ENCODE peak calls at places on chromosomes 2 and 18, in seven cellular contexts. T, W, C, P, K, Z and S are unnamed samples.

GRCh38 chr2:207926133-207927076 is 98.9 kb downstream of the PLEKHM3 start:
- DNase-seq in P (peak), K (peak), C (peak), W (peak), Z (no peak), T (no peak), S (no peak)

GRCh38 chr18:79926715-79927596 is 24.5 kb downstream of the SLC66A2 start:
- DNase-seq in C (no peak), K (peak), W (no peak), Z (peak), T (peak), P (no peak), S (no peak)

GRCh38 chr2:39870871-39871270 is 91.8 kb upstream of the THUMPD2 start:
- DNase-seq in P (no peak), Z (no peak), T (no peak), C (no peak), W (no peak), K (no peak), S (no peak)

GRCh38 chr2:219702796-219703545 is 75.5 kb downstream of the SLC4A3 start:
- DNase-seq in C (peak), K (no peak), T (no peak), P (peak), W (no peak), Z (no peak), S (no peak)

GRCh38 chr18:32049393-32050161 is 31.0 kb downstream of the RNF125 start:
- DNase-seq in T (no peak), P (no peak), K (no peak), W (no peak), Z (peak), C (no peak), S (no peak)

GRCh38 chr2:62369549-62370164 is 136.3 kb downstream of the TMEM17 start:
- DNase-seq in P (no peak), T (no peak), W (no peak), C (no peak), K (no peak), Z (no peak), S (no peak)

GRCh38 chr2:11404381-11405073 is 60.1 kb upstream of the ROCK2 start:
- DNase-seq in K (no peak), W (no peak), T (peak), C (no peak), P (no peak), Z (no peak), S (no peak)

GRCh38 chr2:70994055-70994444 is 623 bp downstream of the TEX261 start:
- DNase-seq in K (no peak), T (no peak), C (no peak), Z (no peak), P (peak), W (no peak), S (no peak)

GRCh38 chr18:36411745-36412168 is 114.2 kb downstream of the FHOD3 start:
- DNase-seq in K (no peak), C (peak), P (peak), Z (no peak), W (peak), T (no peak), S (no peak)

GRCh38 chr2:121120991-121121390 is 164.0 kb downstream of the TFCP2L1 start:
- DNase-seq in W (no peak), P (no peak), Z (no peak), K (no peak), C (no peak), T (peak), S (no peak)

GRCh38 chr2:235343869-235344268 is 150.0 kb upstream of the AGAP1 start:
- DNase-seq in T (no peak), K (no peak), Z (no peak), W (peak), P (peak), C (peak), S (no peak)

GRCh38 chr2:84704505-84705244 is 176.2 kb downstream of the TRABD2A start:
- DNase-seq in K (peak), W (no peak), Z (no peak), T (no peak), P (peak), C (no peak), S (no peak)

GRCh38 chr2:105751272-105751671 is 6.6 kb downstream of the NCK2 start:
- DNase-seq in T (no peak), W (no peak), K (no peak), C (no peak), Z (no peak), P (no peak), S (no peak)

GRCh38 chr2:85672486-85672885 is 4.5 kb upstream of the SFTPB start:
- DNase-seq in P (no peak), K (no peak), Z (no peak), T (no peak), W (no peak), C (no peak), S (no peak)

GRCh38 chr2:457792-458430 is 170.0 kb upstream of the ALKAL2 start:
- DNase-seq in K (no peak), Z (no peak), W (no peak), T (no peak), C (no peak), P (no peak), S (no peak)

GRCh38 chr2:235669269-235669831 is 175.5 kb downstream of the AGAP1 start:
- DNase-seq in K (peak), W (peak), Z (peak), P (peak), C (peak), T (no peak), S (peak)

GRCh38 chr2:187580462-187581124 is 26.4 kb upstream of the TFPI start:
- DNase-seq in T (no peak), P (peak), C (peak), Z (no peak), K (no peak), W (peak), S (peak)

GRCh38 chr2:223366566-223366965 is 235.6 kb downstream of the SCG2 start:
- DNase-seq in K (no peak), P (no peak), W (no peak), Z (no peak), T (no peak), C (no peak), S (no peak)

GRCh38 chr2:61499060-61499459 is 28.2 kb upstream of the USP34 start:
- DNase-seq in T (no peak), Z (no peak), P (no peak), W (no peak), C (no peak), K (no peak), S (no peak)

GRCh38 chr18:47191956-47192355 is 15.8 kb upstream of the IER3IP1 start:
- DNase-seq in T (no peak), W (peak), K (no peak), C (peak), P (peak), Z (no peak), S (no peak)

GRCh38 chr2:240419723-240420122 is 15.7 kb upstream of the GPC1 start:
- DNase-seq in K (no peak), C (no peak), W (no peak), P (no peak), T (no peak), Z (peak), S (no peak)

GRCh38 chr2:12918841-12919445 is 202.2 kb downstream of the TRIB2 start:
- DNase-seq in C (peak), T (peak), Z (peak), W (peak), P (peak), K (peak), S (no peak)

GRCh38 chr18:35010156-35010555 is 31.1 kb upstream of the MAPRE2 start:
- DNase-seq in T (no peak), Z (no peak), P (no peak), K (no peak), C (no peak), W (no peak), S (no peak)

GRCh38 chr2:112092286-112093041 is 37.4 kb downstream of the TMEM87B start:
- DNase-seq in K (no peak), P (peak), W (peak), T (no peak), C (peak), Z (no peak), S (no peak)

GRCh38 chr2:9764153-9764778 is 79.0 kb upstream of the TAF1B start:
- DNase-seq in C (no peak), W (no peak), T (no peak), K (peak), P (no peak), Z (no peak), S (no peak)

GRCh38 chr2:224982226-224982625 is 60.0 kb downstream of the DOCK10 start:
- DNase-seq in K (peak), W (peak), Z (no peak), C (peak), P (no peak), T (no peak), S (no peak)

GRCh38 chr2:122692400-122693083 is 937.1 kb downstream of the TSN start:
- DNase-seq in K (no peak), T (no peak), W (no peak), P (no peak), Z (no peak), C (no peak), S (no peak)

GRCh38 chr2:145230546-145230945 is 710.6 kb upstream of the ZEB2 start:
- DNase-seq in T (no peak), P (peak), W (no peak), Z (no peak), C (no peak), K (no peak), S (no peak)

GRCh38 chr2:201882353-201883095 is 76.2 kb downstream of the CDK15 start:
- DNase-seq in T (no peak), P (peak), K (no peak), C (peak), Z (no peak), W (peak), S (no peak)

GRCh38 chr2:240833724-240834285 is 13.8 kb upstream of the KIF1A start:
- DNase-seq in W (no peak), P (peak), Z (no peak), C (no peak), T (no peak), K (peak), S (no peak)

DNA sequence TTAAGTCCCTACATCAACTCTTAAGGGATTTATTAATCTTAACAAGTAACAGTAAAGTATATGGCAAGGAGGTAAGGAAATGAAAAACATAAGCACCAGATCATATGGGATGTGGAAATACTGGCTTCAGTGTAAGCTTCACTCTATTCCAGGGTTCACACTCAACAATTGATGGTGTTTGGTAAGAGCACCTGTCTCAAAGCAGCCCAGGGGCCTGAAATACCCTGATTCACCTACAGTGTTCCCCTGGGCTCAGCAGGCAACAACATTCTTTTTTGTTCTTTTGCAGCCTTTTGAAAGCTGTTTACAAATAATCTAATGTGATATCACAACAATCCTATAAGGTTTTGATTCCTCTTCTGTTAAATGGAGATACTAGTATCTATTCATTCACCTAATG is 1.2 kb upstream of the MLPH start:
- DNase-seq in P (no peak), C (no peak), Z (no peak), T (no peak), K (no peak), W (no peak), S (no peak)
- H3K4me3 ChIP-seq in P (peak), C (peak), Z (peak), T (peak), K (no peak), W (peak), S (no peak)

DNA sequence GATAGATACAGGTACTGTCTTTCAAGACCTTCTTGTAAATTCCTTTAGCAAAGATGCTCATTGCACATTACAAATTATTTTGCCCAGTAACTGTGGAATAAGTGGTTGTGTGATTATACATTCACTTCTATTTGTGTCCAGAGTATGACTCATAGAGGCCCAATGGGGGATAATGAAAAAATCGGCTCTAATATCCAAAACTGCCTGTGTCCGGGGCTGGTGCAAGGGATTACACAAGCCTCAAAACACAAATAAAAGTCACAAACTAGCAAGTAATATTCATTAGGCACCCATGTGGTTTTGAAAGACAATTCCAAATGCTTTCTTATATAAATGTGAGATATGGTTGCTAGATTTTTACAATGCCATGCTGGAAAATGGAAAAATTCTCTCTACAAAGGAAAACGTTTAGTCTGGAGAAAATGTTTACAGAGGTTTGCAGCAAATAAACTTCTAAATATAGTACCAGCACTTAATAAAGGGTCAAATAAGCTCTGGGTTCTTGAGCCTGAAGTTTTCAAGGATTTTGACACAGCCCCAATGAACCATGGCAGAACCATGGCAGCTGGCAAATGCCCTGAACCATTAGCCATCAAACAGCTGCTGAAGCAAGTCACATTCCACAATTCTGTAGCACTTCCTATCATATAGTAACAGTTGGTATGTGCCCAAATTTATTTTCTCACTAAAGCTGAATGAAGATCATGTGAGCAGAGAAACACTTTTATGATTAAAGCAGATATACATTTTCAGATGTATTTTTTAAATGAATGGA is 40.5 kb downstream of the IRS1 start:
- DNase-seq in K (no peak), P (peak), W (peak), C (peak), T (no peak), Z (no peak), S (no peak)
- H3K4me3 ChIP-seq in K (no peak), P (no peak), W (no peak), C (no peak), T (no peak), Z (no peak), S (no peak)

GRCh38 chr2:237583385-237584295 is 6.9 kb downstream of the RAB17 start:
- DNase-seq in W (no peak), K (no peak), C (no peak), Z (no peak), T (no peak), P (no peak), S (no peak)
- H3K4me3 ChIP-seq in W (no peak), K (no peak), C (no peak), Z (no peak), T (no peak), P (no peak), S (no peak)

DNA sequence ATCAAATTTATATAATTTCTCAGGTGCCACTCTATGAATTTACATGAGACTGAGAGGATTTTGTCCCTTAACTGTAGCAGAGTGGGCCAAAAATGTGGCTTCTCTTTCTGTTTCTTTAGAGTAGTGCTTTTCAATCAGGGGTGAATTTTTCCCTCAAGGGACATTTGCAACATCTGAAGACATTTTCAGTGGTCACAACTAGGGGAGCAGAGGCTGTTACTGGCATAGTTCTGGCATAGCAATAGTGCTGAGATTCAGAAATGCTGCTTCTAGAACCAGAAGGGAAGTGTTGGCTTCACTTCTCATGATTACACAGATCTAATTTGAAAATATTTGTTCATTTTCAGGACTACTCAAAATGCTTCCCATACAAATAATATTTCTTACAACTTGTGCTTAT is 526.5 kb downstream of the THSD7B start:
- DNase-seq in P (no peak), Z (no peak), K (no peak), C (no peak), T (no peak), W (no peak), S (no peak)
- H3K4me3 ChIP-seq in P (no peak), Z (no peak), K (no peak), C (no peak), T (no peak), W (no peak), S (no peak)

GRCh38 chr2:169892951-169893350 is 65.7 kb downstream of the UBR3 start:
- DNase-seq in K (no peak), W (peak), T (no peak), C (no peak), Z (no peak), P (no peak), S (no peak)
- H3K4me3 ChIP-seq in K (no peak), W (no peak), T (no peak), C (no peak), Z (no peak), P (no peak), S (no peak)

GRCh38 chr2:47519604-47520301 is 116.8 kb downstream of the MSH2 start:
- DNase-seq in C (no peak), Z (no peak), K (no peak), W (no peak), T (no peak), P (no peak), S (no peak)
- H3K4me3 ChIP-seq in C (no peak), Z (no peak), K (no peak), W (no peak), T (no peak), P (no peak), S (peak)

GRCh38 chr2:47891369-47892337 is 14.6 kb downstream of the FBXO11 start:
- DNase-seq in K (no peak), W (peak), Z (no peak), P (peak), C (peak), T (no peak), S (no peak)
- H3K4me3 ChIP-seq in K (no peak), W (no peak), Z (no peak), P (no peak), C (no peak), T (no peak), S (no peak)

GRCh38 chr2:232365621-232366321 is 12.8 kb upstream of the ALPP start:
- DNase-seq in W (peak), K (peak), Z (no peak), T (no peak), P (peak), C (peak), S (no peak)

GRCh38 chr2:232367016-232367415 is 11.5 kb upstream of the ALPP start:
- DNase-seq in W (no peak), K (no peak), P (no peak), T (no peak), Z (no peak), C (no peak), S (no peak)

GRCh38 chr2:232362174-232362913 is 16.2 kb upstream of the ALPP start:
- DNase-seq in P (no peak), W (no peak), C (no peak), T (no peak), Z (no peak), K (no peak), S (no peak)

GRCh38 chr2:232361646-232362045 is 16.9 kb upstream of the ALPP start:
- DNase-seq in W (no peak), C (no peak), T (no peak), P (no peak), Z (no peak), K (no peak), S (no peak)

DNA sequence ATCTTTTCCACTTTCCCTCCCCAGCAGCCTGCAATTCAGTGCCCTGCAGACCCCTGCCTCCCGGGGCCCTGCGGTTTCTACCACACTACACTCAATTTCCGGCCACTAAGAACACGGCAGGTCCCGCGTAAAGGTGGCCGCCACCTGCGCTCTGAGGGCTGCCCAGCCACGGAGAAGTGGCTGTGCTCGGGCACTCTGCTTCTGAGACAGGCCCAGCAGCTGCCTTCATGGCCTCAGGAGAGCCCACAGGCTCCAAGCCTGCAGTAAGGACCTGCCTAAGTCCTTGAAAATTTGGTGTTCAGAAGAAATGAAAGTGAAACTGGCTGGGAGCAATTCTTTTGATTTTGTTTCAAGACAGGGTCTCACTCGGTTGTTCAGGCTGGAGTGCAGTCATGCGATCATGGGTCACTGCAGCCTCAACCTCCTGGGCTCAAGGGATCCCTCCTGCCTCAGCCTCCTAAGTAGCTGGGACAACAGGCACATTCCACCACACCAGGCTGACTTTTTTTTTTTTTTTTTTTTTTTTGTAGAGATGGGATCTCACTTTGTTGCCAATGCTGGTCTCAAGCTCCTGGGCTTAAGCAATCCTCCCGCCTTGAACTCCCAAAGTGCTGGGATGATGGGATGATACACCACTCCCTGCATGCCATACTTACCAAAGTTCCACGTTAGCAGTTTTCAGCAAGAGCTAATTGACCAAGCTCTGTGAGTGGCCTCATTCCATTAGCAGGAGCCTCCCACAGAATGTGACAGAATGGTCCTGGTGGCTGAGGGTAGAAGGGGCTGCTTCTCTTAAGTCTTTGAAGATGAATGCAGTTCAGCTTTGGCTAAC is 14.6 kb upstream of the ALPP start:
- DNase-seq in P (peak), T (no peak), W (no peak), C (peak), Z (no peak), K (no peak), S (peak)
- H3K4me3 ChIP-seq in P (no peak), T (peak), W (no peak), C (no peak), Z (no peak), K (no peak), S (peak)